ENCODE peak calls at places on chromosomes 13 and 19, in five cellular contexts. O is fibroblast of lung, K is GM12865, P is fibroblast of the aortic adventitia, I is GM06990. U is an unnamed sample.

GRCh38 chr19:32997716-32998355 is 25.8 kb downstream of the FAAP24 start:
- DNase-seq in O (no peak), K (no peak), P (no peak), I (no peak), U (no peak)

GRCh38 chr19:29326351-29326750 is 113.4 kb upstream of the UQCRFS1 start:
- DNase-seq in O (no peak), K (no peak), P (no peak), I (no peak), U (no peak)

GRCh38 chr19:35704218-35704617 is at the start of gene ZBTB32:
- DNase-seq in O (peak), K (no peak), P (peak), I (no peak), U (peak)

GRCh38 chr19:16001481-16002312 is 52.9 kb downstream of the OR10H4 start:
- DNase-seq in O (peak), K (peak), P (peak), I (peak), U (peak)

GRCh38 chr13:44191504-44192171 is 182.0 kb upstream of the SERP2 start:
- DNase-seq in O (peak), K (peak), P (peak), I (no peak), U (peak)

GRCh38 chr13:107421028-107421427 is 794.3 kb downstream of the LIG4 start:
- DNase-seq in O (peak), K (no peak), P (peak), I (no peak), U (no peak)

GRCh38 chr13:20190481-20191310 is 2.0 kb downstream of the GJB2 start:
- DNase-seq in O (peak), K (no peak), P (peak), I (no peak), U (no peak)

GRCh38 chr13:78193853-78194252 is 275.2 kb upstream of the EDNRB start:
- DNase-seq in O (no peak), K (peak), P (no peak), I (peak), U (no peak)

GRCh38 chr19:36093146-36093662 is 17.7 kb upstream of the OVOL3 start:
- DNase-seq in O (no peak), K (no peak), P (no peak), I (no peak), U (peak)

GRCh38 chr13:112761701-112762689 is 72.2 kb downstream of the ATP11A start:
- DNase-seq in O (peak), K (no peak), P (peak), I (no peak), U (no peak)

GRCh38 chr13:26629260-26629659 is 71.8 kb downstream of the WASF3 start:
- DNase-seq in O (no peak), K (no peak), P (no peak), I (no peak), U (no peak)
- TF ChIP-seq CTCF in O (no peak), K (no peak), P (no peak), I (no peak), U (peak)

GRCh38 chr19:50708179-50708879 is 11.3 kb downstream of the SHANK1 start:
- DNase-seq in O (no peak), K (no peak), P (no peak), I (no peak), U (no peak)

GRCh38 chr19:50711196-50711595 is 8.4 kb downstream of the SHANK1 start:
- DNase-seq in O (no peak), K (no peak), P (no peak), I (no peak), U (no peak)

GRCh38 chr19:50711805-50712204 is 7.8 kb downstream of the SHANK1 start:
- DNase-seq in O (no peak), K (no peak), P (no peak), I (no peak), U (no peak)

GRCh38 chr19:50710612-50711011 is 9.0 kb downstream of the SHANK1 start:
- DNase-seq in O (no peak), K (no peak), P (no peak), I (no peak), U (no peak)

GRCh38 chr19:50710094-50710493 is 9.5 kb downstream of the SHANK1 start:
- DNase-seq in O (no peak), K (no peak), P (no peak), I (no peak), U (no peak)
- TF ChIP-seq CTCF in O (peak), K (no peak), P (peak), I (no peak), U (no peak)

DNA sequence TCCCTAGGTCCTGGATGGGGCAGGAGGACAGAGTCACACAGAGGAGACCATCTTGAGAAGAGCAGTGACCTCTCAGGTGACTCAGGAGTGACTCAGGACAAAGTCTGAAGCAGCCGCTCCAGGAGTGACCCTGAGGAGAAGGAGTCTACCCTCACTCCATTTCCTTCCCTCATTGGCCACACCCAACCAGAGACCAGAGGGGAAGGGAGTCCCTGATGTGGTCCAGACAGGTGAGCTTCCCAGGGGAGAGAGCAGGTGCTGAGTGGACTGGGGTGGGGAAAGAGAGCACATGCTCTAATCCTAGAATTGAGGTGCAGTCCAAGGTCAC is 75.5 kb upstream of the MEDAG start:
- DNase-seq in O (no peak), K (no peak), P (no peak), I (no peak), U (no peak)
- TF ChIP-seq CTCF in O (no peak), K (no peak), P (no peak), I (no peak), U (no peak)

GRCh38 chr13:26186141-26186870 is 35.8 kb downstream of the RNF6 start:
- DNase-seq in O (peak), K (peak), P (peak), I (peak), U (peak)
- TF ChIP-seq CTCF in O (peak), K (peak), P (peak), I (peak), U (peak)

GRCh38 chr19:3899531-3900294 is 19.2 kb downstream of the ATCAY start:
- DNase-seq in O (no peak), K (no peak), P (peak), I (no peak), U (no peak)

GRCh38 chr19:3898426-3898825 is 17.9 kb downstream of the ATCAY start:
- DNase-seq in O (no peak), K (no peak), P (no peak), I (no peak), U (no peak)

GRCh38 chr19:3893509-3894179 is 13.2 kb downstream of the ATCAY start:
- DNase-seq in O (no peak), K (no peak), P (no peak), I (no peak), U (no peak)

GRCh38 chr19:3895788-3896187 is 15.3 kb downstream of the ATCAY start:
- DNase-seq in O (no peak), K (no peak), P (no peak), I (no peak), U (no peak)

GRCh38 chr19:3897936-3898335 is 17.5 kb downstream of the ATCAY start:
- DNase-seq in O (no peak), K (no peak), P (no peak), I (no peak), U (no peak)
- TF ChIP-seq CTCF in O (no peak), K (no peak), P (no peak), I (no peak), U (no peak)

DNA sequence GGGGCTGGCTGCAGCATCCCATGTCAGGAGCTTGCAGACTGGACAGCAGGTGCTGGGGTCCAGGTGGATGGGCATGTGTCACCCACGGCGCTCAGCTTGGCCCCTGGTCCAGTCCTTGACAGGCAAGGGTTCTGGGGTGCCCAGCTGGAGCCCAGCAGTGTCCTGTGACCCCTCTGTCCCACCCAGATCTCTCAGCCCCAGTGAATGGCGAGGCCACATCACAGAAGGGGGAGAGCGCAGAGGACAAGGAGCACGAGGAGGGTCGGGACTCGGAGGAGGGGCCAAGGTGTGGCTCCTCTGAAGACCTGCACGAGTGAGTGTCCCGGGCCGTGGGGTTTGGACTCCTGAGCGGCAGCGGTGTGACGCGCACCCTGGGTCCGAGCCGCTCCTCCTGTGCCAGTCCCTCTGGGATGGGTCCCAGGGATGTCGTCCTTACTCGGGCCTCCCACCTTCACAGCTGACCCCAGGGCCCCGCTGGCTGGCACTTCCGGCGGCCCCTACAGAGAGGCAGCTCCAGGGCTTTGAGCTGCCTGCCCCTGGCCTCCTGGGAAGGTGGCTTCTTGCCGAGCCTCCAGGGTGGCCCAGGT is 17.2 kb downstream of the PLIN4 start:
- DNase-seq in O (no peak), K (no peak), P (no peak), I (no peak), U (no peak)
- TF ChIP-seq CTCF in O (no peak), K (no peak), P (no peak), I (no peak), U (no peak)

U was measured in GM13977.